ENCODE peak calls at places on chromosome 1, in six cellular contexts. C is HCT116, M is H1, S is GM12878, T is A549, E is HepG2. R is an unnamed sample.
A peak's percentile ranks its signal among the peaks of the same experiment; 100 is the strongest.

GRCh38 chr1:12161662-12162458 is 4.9 kb upstream of the TNFRSF1B start:
- DNase-seq in C (peak; percentile 82), S (peak; percentile 88), E (no peak), M (peak; percentile 23), T (peak; percentile 50), R (peak; percentile 99)

GRCh38 chr1:21825393-21825792 is 13.3 kb downstream of the LDLRAD2 start:
- DNase-seq in M (no peak), E (no peak), T (no peak), C (no peak), S (no peak), R (no peak)

GRCh38 chr1:45009956-45010854 is 919 bp downstream of the HECTD3 start:
- DNase-seq in M (no peak), C (no peak), S (no peak), E (no peak), T (peak; percentile 19), R (peak; percentile 33)

GRCh38 chr1:241934181-241934815 is 23.3 kb upstream of the BECN2 start:
- DNase-seq in T (no peak), E (peak; percentile 48), C (no peak), M (peak; percentile 13), S (no peak), R (no peak)

GRCh38 chr1:112715264-112716053 is at the start of gene PPM1J:
- DNase-seq in S (peak; percentile 60), C (peak; percentile 89), E (peak; percentile 79), T (peak; percentile 79), M (peak; percentile 85), R (peak; percentile 99)

GRCh38 chr1:178683304-178683703 is 41.7 kb upstream of the RALGPS2 start:
- DNase-seq in S (no peak), T (no peak), C (no peak), M (no peak), E (no peak), R (no peak)

GRCh38 chr1:156461781-156462647 is 38.6 kb downstream of the MEF2D start:
- DNase-seq in M (no peak), E (no peak), T (no peak), C (no peak), S (no peak), R (no peak)

GRCh38 chr1:41474490-41475271 is 9.8 kb downstream of the EDN2 start:
- DNase-seq in S (no peak), T (no peak), C (no peak), M (no peak), E (no peak), R (no peak)

GRCh38 chr1:8988618-8988967 is 37.6 kb downstream of the SLC2A7 start:
- DNase-seq in M (no peak), T (no peak), S (no peak), C (no peak), E (no peak), R (no peak)

GRCh38 chr1:11880911-11881748 is 22.4 kb upstream of the NPPB start:
- DNase-seq in E (no peak), M (no peak), C (no peak), S (no peak), T (no peak), R (peak; percentile 92)

GRCh38 chr1:195458365-195458764 is 1149.9 kb downstream of the KCNT2 start:
- DNase-seq in M (no peak), S (no peak), E (no peak), T (no peak), C (no peak), R (no peak)

GRCh38 chr1:3907621-3908165 is 7.6 kb upstream of the C1orf174 start:
- DNase-seq in S (no peak), E (no peak), T (no peak), M (no peak), C (no peak), R (no peak)

GRCh38 chr1:206953626-206954025 is 7.4 kb upstream of the PIGR start:
- DNase-seq in T (no peak), E (no peak), M (no peak), S (no peak), C (no peak), R (no peak)

GRCh38 chr1:114208659-114209215 is 55.1 kb upstream of the SYT6 start:
- DNase-seq in E (no peak), C (no peak), S (no peak), T (no peak), M (no peak), R (no peak)

GRCh38 chr1:21680918-21681317 is 11.8 kb upstream of the RAP1GAP start:
- DNase-seq in M (no peak), S (no peak), T (no peak), E (no peak), C (no peak), R (no peak)

DNA sequence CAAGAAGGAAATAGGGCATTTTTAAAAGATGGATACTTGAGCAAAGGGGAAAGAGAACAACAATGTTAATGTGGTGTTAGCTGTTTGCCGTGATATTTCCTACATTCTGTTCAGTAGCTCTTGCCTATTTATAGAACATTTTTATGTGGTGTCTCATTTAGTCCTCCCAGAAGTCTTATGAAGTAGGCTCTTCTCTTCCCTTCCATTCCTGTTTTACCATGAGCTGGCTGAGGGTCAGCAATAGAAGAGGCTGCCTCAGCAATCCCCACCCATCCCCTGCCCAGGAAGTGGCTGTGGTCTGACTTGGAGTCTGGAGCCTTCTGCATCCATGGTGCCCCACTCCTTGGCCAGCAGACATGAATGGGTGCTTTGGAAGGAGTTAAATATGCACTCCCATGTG is 60.1 kb downstream of the KIAA0040 start:
- DNase-seq in T (no peak), S (no peak), E (no peak), C (no peak), M (no peak), R (no peak)
- TF ChIP-seq CEBPB in T (no peak), S (no peak), E (no peak), C (no peak), M (no peak), R (no peak)

GRCh38 chr1:47708658-47709301 is 270.9 kb downstream of the FOXD2 start:
- DNase-seq in S (no peak), E (no peak), M (no peak), C (no peak), T (peak; percentile 37), R (no peak)

GRCh38 chr1:47707887-47708535 is 270.2 kb downstream of the FOXD2 start:
- DNase-seq in E (no peak), S (no peak), C (no peak), T (no peak), M (no peak), R (no peak)

GRCh38 chr1:47703981-47704596 is 266.2 kb downstream of the FOXD2 start:
- DNase-seq in C (peak; percentile 15), T (peak; percentile 15), E (no peak), M (no peak), S (no peak), R (no peak)

GRCh38 chr1:47703161-47703825 is 265.4 kb downstream of the FOXD2 start:
- DNase-seq in T (no peak), E (no peak), M (no peak), C (no peak), S (no peak), R (no peak)

DNA sequence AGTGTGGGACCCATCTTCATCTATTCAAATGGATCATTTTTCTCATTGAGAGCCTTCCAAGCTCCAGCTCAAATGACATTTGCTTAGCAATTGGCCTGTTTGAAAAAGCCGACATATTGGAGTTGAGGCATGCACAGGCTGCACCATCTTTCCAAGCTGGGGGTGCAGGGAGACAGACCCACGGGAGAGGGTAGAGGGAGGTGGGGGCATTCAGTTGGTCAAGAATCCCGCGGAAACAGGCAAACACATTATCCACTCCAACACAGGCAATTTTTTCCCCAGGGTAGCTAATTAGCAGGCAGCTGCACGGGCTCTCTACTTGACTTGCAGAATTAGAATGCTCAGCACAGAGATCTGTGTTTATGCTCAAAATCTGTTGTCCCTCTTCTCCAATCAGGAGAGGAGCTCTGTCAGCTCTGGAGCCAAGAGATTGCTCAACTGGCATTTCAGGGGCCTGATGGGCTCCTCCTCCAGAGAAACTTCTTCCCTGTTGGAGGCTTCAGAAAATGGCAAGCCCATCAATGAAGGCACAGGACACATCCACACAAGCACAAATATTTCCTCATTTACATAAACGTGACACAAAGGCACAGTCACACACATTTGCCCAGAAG is 267.8 kb downstream of the FOXD2 start:
- DNase-seq in S (no peak), T (no peak), M (no peak), E (no peak), C (no peak), R (no peak)
- TF ChIP-seq MAX in S (no peak), T (no peak), M (no peak), E (no peak), C (no peak), R (no peak)

GRCh38 chr1:152776361-152776760 is 1.4 kb downstream of the LCE1F start:
- DNase-seq in S (no peak), T (no peak), E (no peak), C (no peak), M (no peak), R (no peak)
- TF ChIP-seq CEBPB in S (no peak), T (no peak), E (no peak), C (no peak), M (no peak), R (no peak)

GRCh38 chr1:160400284-160400645 is at the start of gene VANGL2:
- DNase-seq in T (peak; percentile 62), C (no peak), M (no peak), E (no peak), S (no peak), R (peak; percentile 95)
- TF ChIP-seq MAX in T (no peak), C (no peak), M (peak; percentile 52), E (no peak), S (no peak), R (no peak)

GRCh38 chr1:225494789-225495359 is 67.0 kb upstream of the LBR start:
- DNase-seq in S (no peak), T (no peak), E (no peak), M (no peak), C (no peak), R (no peak)

GRCh38 chr1:225500589-225501192 is 72.9 kb upstream of the LBR start:
- DNase-seq in M (no peak), C (no peak), S (no peak), E (no peak), T (no peak), R (no peak)

GRCh38 chr1:225493591-225494246 is 65.9 kb upstream of the LBR start:
- DNase-seq in T (no peak), C (no peak), E (no peak), M (no peak), S (no peak), R (no peak)

DNA sequence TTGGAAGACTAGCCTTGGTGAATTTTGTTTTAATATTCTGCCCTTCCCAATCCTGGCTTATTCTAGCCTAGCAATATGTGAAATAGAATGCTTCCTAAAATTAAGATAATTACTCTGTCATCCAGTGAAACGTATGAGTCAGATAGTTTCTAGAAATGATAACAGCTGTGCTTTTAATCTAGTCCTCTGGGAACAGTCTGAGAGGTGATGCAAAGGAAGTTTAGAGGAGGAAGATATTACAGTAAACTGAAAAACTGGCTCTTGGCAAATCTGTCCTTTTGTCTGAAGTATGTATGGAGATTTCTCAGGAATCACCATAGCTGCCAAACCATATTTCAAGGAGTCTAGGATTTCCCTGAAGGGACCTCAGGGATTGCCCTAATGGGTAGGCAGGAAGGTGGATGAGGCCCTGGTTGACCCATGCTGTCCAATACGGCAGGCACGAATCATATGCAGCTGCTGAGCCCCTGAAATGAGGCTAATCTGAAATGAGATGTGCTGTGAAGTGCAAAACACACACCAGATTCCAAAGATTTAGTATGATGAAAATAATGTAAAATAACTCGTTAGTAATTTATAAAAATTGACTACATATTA is 70.8 kb upstream of the LBR start:
- DNase-seq in M (no peak), T (no peak), C (no peak), S (no peak), E (no peak), R (no peak)
- TF ChIP-seq CEBPB in M (no peak), T (no peak), C (no peak), S (no peak), E (no peak), R (no peak)

GRCh38 chr1:171357179-171357578 is 43.2 kb downstream of the FMO4 start:
- DNase-seq in M (no peak), S (no peak), E (no peak), C (no peak), T (no peak), R (no peak)
- TF ChIP-seq MAX in M (no peak), S (no peak), E (no peak), C (no peak), T (no peak), R (no peak)